ENCODE peak calls at places on chromosomes 3 and 15, in seven cellular contexts. R is iris pigment epithelial cell; F is stimulated activated CD4-positive, alpha-beta T cell treated with anti-CD3 and anti-CD28 coated beads, Interleukin-4, amount 100 ng/mL, for 1 hour; I is amniotic stem cell; M is endothelial cell; A is neuronal stem cell; O is MCF 10A. T is an unnamed sample.
A peak's percentile ranks its signal among the peaks of the same experiment; 100 is the strongest.

GRCh38 chr3:47985376-47985775 is 30.8 kb downstream of the MAP4 start:
- DNase-seq in R (no peak), F (no peak), I (no peak), M (no peak), A (no peak), O (no peak), T (no peak)

GRCh38 chr15:39198044-39198625 is 382.7 kb upstream of the THBS1 start:
- DNase-seq in R (no peak), F (no peak), I (no peak), M (no peak), A (no peak), O (peak; percentile 49), T (no peak)

GRCh38 chr3:170144437-170144843 is 37.1 kb downstream of the PHC3 start:
- DNase-seq in R (no peak), F (no peak), I (no peak), M (no peak), A (no peak), O (no peak), T (no peak)

GRCh38 chr3:179743913-179744312 is 91.1 kb downstream of the USP13 start:
- DNase-seq in R (peak; percentile 30), F (no peak), I (no peak), M (no peak), A (no peak), O (no peak), T (no peak)

GRCh38 chr3:45186871-45187270 is 39.2 kb downstream of the TMEM158 start:
- DNase-seq in R (no peak), F (no peak), I (no peak), M (no peak), A (no peak), O (no peak), T (no peak)

GRCh38 chr3:168531116-168531515 is 435.4 kb upstream of the GOLIM4 start:
- DNase-seq in R (no peak), F (no peak), I (no peak), M (no peak), A (peak; percentile 70), O (no peak), T (no peak)

GRCh38 chr15:64695571-64695992 is 79.8 kb downstream of the RBPMS2 start:
- DNase-seq in R (no peak), F (no peak), I (no peak), M (no peak), A (no peak), O (no peak), T (no peak)

GRCh38 chr3:97742036-97742435 is 22.5 kb upstream of the ARL6 start:
- DNase-seq in R (no peak), F (no peak), I (no peak), M (no peak), A (no peak), O (no peak), T (no peak)

GRCh38 chr3:195751584-195751983 is 30.8 kb downstream of the MUC20 start:
- DNase-seq in R (no peak), F (no peak), I (no peak), M (no peak), A (no peak), O (no peak), T (no peak)

GRCh38 chr3:152305075-152305474 is 36.3 kb downstream of the MBNL1 start:
- DNase-seq in R (no peak), F (no peak), I (no peak), M (no peak), A (no peak), O (no peak), T (no peak)

GRCh38 chr3:32297366-32297765 is 58.9 kb downstream of the CMTM8 start:
- DNase-seq in R (no peak), F (peak; percentile 42), I (no peak), M (no peak), A (no peak), O (no peak), T (no peak)

GRCh38 chr15:87752250-87752951 is 504.1 kb downstream of the NTRK3 start:
- DNase-seq in R (peak; percentile 88), F (no peak), I (peak; percentile 77), M (no peak), A (no peak), O (peak; percentile 70), T (peak; percentile 36)

GRCh38 chr3:190432216-190432615 is 17.5 kb downstream of the TMEM207 start:
- DNase-seq in R (peak; percentile 54), F (no peak), I (no peak), M (no peak), A (no peak), O (peak; percentile 30), T (no peak)

GRCh38 chr3:11434017-11434526 is 161.9 kb downstream of the ATG7 start:
- DNase-seq in R (peak; percentile 83), F (no peak), I (peak; percentile 61), M (no peak), A (no peak), O (no peak), T (peak; percentile 89)

GRCh38 chr15:90836296-90836871 is 32.0 kb upstream of the FURIN start:
- DNase-seq in R (peak; percentile 70), F (no peak), I (no peak), M (no peak), A (no peak), O (peak; percentile 57), T (no peak)

GRCh38 chr15:53305554-53305953 is 453.9 kb downstream of the WDR72 start:
- DNase-seq in R (no peak), F (no peak), I (no peak), M (no peak), A (no peak), O (no peak), T (no peak)

GRCh38 chr15:90877996-90878395 is 6.3 kb upstream of the FES start:
- DNase-seq in R (no peak), F (no peak), I (no peak), M (no peak), A (no peak), O (no peak), T (no peak)

GRCh38 chr15:99371180-99372103 is 120.2 kb downstream of the LRRC28 start:
- DNase-seq in R (peak; percentile 6), F (no peak), I (no peak), M (no peak), A (no peak), O (peak; percentile 11), T (no peak)

GRCh38 chr3:32238027-32238815 is at the start of gene CMTM8:
- DNase-seq in R (no peak), F (peak; percentile 69), I (no peak), M (peak; percentile 73), A (peak; percentile 60), O (peak; percentile 61), T (no peak)

GRCh38 chr3:190455843-190456242 is 6.1 kb upstream of the TMEM207 start:
- DNase-seq in R (no peak), F (no peak), I (no peak), M (no peak), A (no peak), O (no peak), T (no peak)

T was measured in smooth muscle cell of the brain vasculature.